ENCODE peak calls at places on chromosomes 12 and 14, in four cellular contexts. T is pancreas, H is transverse colon, C is colonic mucosa. S is an unnamed sample.

GRCh38 chr14:94174622-94175402 is 690 bp downstream of the PPP4R4 start:
- DNase-seq in H (no peak), C (no peak), T (peak; percentile 87), S (no peak)

GRCh38 chr14:94423465-94424056 is 29.0 kb downstream of the SERPINA11 start:
- DNase-seq in H (peak; percentile 73), C (peak; percentile 68), T (peak; percentile 85), S (peak; percentile 69)

GRCh38 chr12:108600702-108601007 is 2.8 kb upstream of the TMEM119 start:
- DNase-seq in C (no peak), T (no peak), H (no peak), S (no peak)

GRCh38 chr12:130357729-130358330 is 20.1 kb downstream of the PIWIL1 start:
- DNase-seq in T (no peak), H (no peak), C (no peak), S (no peak)

GRCh38 chr14:102749393-102749792 is 27.9 kb upstream of the TRAF3 start:
- DNase-seq in C (no peak), H (no peak), T (no peak), S (no peak)

GRCh38 chr14:67358914-67359313 is 690 bp downstream of the ATP6V1D start:
- DNase-seq in C (peak; percentile 19), H (no peak), T (no peak), S (no peak)

GRCh38 chr12:108856428-108857157 is 790 bp downstream of the SSH1 start:
- DNase-seq in T (peak; percentile 84), H (peak; percentile 81), C (peak; percentile 84), S (peak; percentile 59)

GRCh38 chr12:85448548-85449139 is 168.6 kb downstream of the ALX1 start:
- DNase-seq in H (no peak), T (no peak), C (no peak), S (no peak)

GRCh38 chr12:88814789-88815188 is 234.5 kb upstream of the KITLG start:
- DNase-seq in T (no peak), H (no peak), C (no peak), S (no peak)

DNA sequence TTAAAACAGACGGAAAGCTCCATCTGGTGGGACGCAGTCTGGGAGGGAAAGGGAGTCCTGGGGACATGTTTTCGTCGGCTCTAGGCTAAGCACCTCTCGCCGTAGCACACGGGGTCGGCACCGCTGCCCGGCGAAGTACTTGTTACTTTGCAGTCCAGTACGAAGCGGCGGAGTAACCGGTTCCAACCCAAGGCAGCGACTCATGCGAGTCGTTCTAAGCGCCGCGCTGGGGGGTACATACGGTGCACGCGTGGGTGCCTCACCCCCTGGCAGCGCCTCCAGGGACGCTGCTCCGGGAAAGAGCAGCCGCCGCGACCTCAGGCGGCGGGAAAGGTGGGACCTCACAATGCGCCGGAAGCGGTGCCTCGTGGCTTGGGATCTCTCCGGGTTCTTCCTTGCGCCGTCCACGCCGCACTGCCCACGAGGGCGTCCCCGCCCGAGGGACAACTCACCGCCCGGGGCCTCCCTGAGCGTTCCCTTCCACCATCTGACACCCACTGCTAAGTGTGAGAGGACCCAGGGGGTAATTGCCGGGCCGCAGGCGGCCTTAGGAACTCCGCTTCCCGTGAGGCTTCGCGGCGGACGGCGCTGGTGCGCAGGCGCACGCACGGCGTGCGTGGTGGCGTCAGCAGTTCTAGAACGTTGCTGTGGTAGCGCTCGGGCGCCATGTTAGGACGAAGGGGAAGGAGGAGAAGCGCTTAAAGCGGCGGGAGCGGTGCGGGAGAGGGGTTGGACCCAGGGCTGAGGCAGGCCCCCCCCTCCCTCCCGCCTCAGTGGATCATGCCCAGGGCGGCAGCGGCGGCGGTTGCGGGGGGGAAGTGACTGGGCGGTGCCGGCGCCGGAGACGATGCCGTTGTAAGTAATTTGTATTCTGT is at the start of gene PAPOLA:
- DNase-seq in T (peak; percentile 99), H (peak; percentile 96), C (peak; percentile 95), S (peak; percentile 93)
- H3K4me1 ChIP-seq in T (peaks cover 15% of the 10 kb centered on the region), H (peaks cover 42% of the 10 kb centered on the region), C (peaks cover 10% of the 10 kb centered on the region), S (no peaks in the 10 kb centered on the region)

GRCh38 chr14:86673523-86673969 is 1143.6 kb downstream of the FLRT2 start:
- DNase-seq in C (no peak), T (no peak), H (no peak), S (peak; percentile 4)
- H3K9me3 ChIP-seq in C (no peaks in the 10 kb centered on the region), T (no peaks in the 10 kb centered on the region), H (no peaks in the 10 kb centered on the region), S (no peaks in the 10 kb centered on the region)

DNA sequence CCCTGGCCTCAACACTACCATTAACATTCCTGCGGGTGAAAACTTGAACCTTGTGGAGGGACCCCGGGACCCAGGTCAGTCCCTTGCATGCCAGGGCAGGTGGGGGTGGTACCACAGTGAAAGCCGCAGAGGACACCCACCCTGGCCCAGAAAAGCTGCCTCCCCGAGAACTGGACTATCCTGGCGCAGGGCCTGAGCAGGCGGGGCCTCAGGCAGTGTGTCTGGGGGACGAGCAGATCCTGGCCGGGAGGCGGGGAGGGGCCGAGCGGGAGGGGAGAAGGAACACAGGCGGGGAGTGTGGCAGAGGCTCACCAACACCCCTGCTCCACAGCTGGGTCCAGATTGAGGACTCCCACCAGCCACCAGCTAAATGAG is 10.0 kb downstream of the AHNAK2 start:
- DNase-seq in C (peak; percentile 78), H (peak; percentile 65), T (peak; percentile 79), S (peak; percentile 66)
- H3K4me1 ChIP-seq in C (peaks cover 24% of the 10 kb centered on the region), H (peaks cover 53% of the 10 kb centered on the region), T (peaks cover 8% of the 10 kb centered on the region), S (peaks cover 34% of the 10 kb centered on the region)

GRCh38 chr12:113712481-113712880 is 240.8 kb upstream of the LHX5 start:
- DNase-seq in H (no peak), C (no peak), T (no peak), S (no peak)
- H3K9me3 ChIP-seq in H (no peaks in the 10 kb centered on the region), C (no peaks in the 10 kb centered on the region), T (no peaks in the 10 kb centered on the region), S (no peaks in the 10 kb centered on the region)